ENCODE peak calls at places on chromosomes 3 and 15, in eight cellular contexts. Q is fibroblast of the conjunctiva; O is left ventricle myocardium inferior; T is activated CD8-positive, alpha-beta memory T cell treated with anti-CD3 and anti-CD28 coated beads, Interleukin-2, amount 50 U/mL, for 48 hours; G is activated T-helper 1 cell treated with anti-CD3 and anti-CD28 coated beads, Interleukin-2, amount 50 U/mL, for 16 hours; H is amniotic stem cell; M is Caki2; S is T47D. P is an unnamed sample.

GRCh38 chr3:184586871-184587270 is 25.3 kb downstream of the EPHB3 start:
- DNase-seq in M (no peak), O (no peak), S (no peak), Q (no peak), T (no peak), H (no peak), G (no peak), P (no peak)

GRCh38 chr15:101107101-101107500 is 144.7 kb downstream of the CHSY1 start:
- DNase-seq in T (no peak), G (no peak), O (no peak), M (no peak), H (no peak), Q (no peak), S (no peak), P (no peak)

GRCh38 chr3:45413172-45413765 is 24.9 kb downstream of the LARS2 start:
- DNase-seq in G (no peak), M (no peak), T (no peak), H (no peak), S (no peak), Q (no peak), O (no peak), P (peak)

GRCh38 chr3:50294089-50294488 is 1.9 kb upstream of the IFRD2 start:
- DNase-seq in Q (no peak), O (no peak), H (no peak), M (no peak), G (no peak), S (no peak), T (no peak), P (no peak)

GRCh38 chr3:146104068-146104467 is 56.9 kb downstream of the PLOD2 start:
- DNase-seq in S (no peak), M (no peak), T (no peak), G (no peak), O (no peak), Q (no peak), H (no peak), P (no peak)

GRCh38 chr3:18233987-18234716 is 191.0 kb downstream of the SATB1 start:
- DNase-seq in Q (no peak), M (no peak), G (no peak), O (no peak), S (no peak), H (no peak), T (no peak), P (no peak)

GRCh38 chr15:27273506-27273905 is 302.5 kb downstream of the GABRG3 start:
- DNase-seq in H (no peak), S (no peak), G (no peak), Q (no peak), O (no peak), T (no peak), M (no peak), P (no peak)

GRCh38 chr15:49521802-49522201 is 98.8 kb downstream of the FGF7 start:
- DNase-seq in T (no peak), Q (no peak), O (no peak), S (no peak), H (no peak), G (no peak), M (no peak), P (no peak)

GRCh38 chr3:130316164-130316563 is 29.3 kb upstream of the COL6A5 start:
- DNase-seq in O (no peak), Q (peak), H (no peak), M (no peak), T (no peak), S (no peak), G (no peak), P (no peak)

GRCh38 chr3:8909160-8909559 is 54.1 kb downstream of the RAD18 start:
- DNase-seq in M (no peak), T (no peak), G (no peak), Q (no peak), H (no peak), O (no peak), S (no peak), P (no peak)

GRCh38 chr3:183448369-183449128 is 20.1 kb upstream of the MCF2L2 start:
- DNase-seq in O (no peak), T (no peak), H (no peak), Q (no peak), G (no peak), S (no peak), M (no peak), P (no peak)

GRCh38 chr15:26771917-26772587 is 814 bp downstream of the GABRB3 start:
- DNase-seq in O (no peak), Q (no peak), S (no peak), G (no peak), H (no peak), T (no peak), M (no peak), P (no peak)

GRCh38 chr3:137035631-137036030 is 77.8 kb downstream of the IL20RB start:
- DNase-seq in M (no peak), O (no peak), Q (no peak), S (no peak), G (no peak), H (no peak), T (no peak), P (peak)

GRCh38 chr15:68365140-68365745 is 66.7 kb downstream of the ITGA11 start:
- DNase-seq in S (no peak), T (no peak), H (no peak), M (no peak), G (no peak), Q (no peak), O (peak), P (no peak)

GRCh38 chr3:152350139-152350538 is 81.4 kb downstream of the MBNL1 start:
- DNase-seq in Q (no peak), S (no peak), O (no peak), T (no peak), M (no peak), H (no peak), G (no peak), P (no peak)

GRCh38 chr3:7752005-7752404 is 749.6 kb upstream of the LMCD1 start:
- DNase-seq in T (no peak), H (no peak), O (no peak), S (no peak), G (no peak), M (no peak), Q (no peak), P (no peak)

GRCh38 chr3:37135561-37135960 is 38.8 kb downstream of the LRRFIP2 start:
- DNase-seq in T (no peak), Q (no peak), S (no peak), H (no peak), M (no peak), G (no peak), O (no peak), P (no peak)

GRCh38 chr3:36397856-36398255 is 17.6 kb downstream of the STAC start:
- DNase-seq in Q (no peak), H (no peak), O (no peak), S (no peak), M (no peak), T (no peak), G (no peak), P (no peak)

GRCh38 chr3:45665101-45665572 is 24.1 kb upstream of the SACM1L start:
- DNase-seq in O (no peak), G (peak), Q (no peak), H (no peak), S (no peak), M (peak), T (peak), P (no peak)

GRCh38 chr3:164604687-164605086 is 473.6 kb downstream of the SI start:
- DNase-seq in S (no peak), T (no peak), H (no peak), M (no peak), G (no peak), O (no peak), Q (no peak), P (no peak)

GRCh38 chr15:35166730-35167359 is 81.8 kb upstream of the NANOGP8 start:
- DNase-seq in H (no peak), M (no peak), O (no peak), T (no peak), G (no peak), S (no peak), Q (no peak), P (no peak)

GRCh38 chr3:38805765-38806386 is 10.1 kb downstream of the SCN10A start:
- DNase-seq in S (peak), H (peak), T (peak), O (no peak), G (no peak), M (peak), Q (peak), P (peak)

GRCh38 chr3:191809326-191809949 is 348.5 kb downstream of the PYDC2 start:
- DNase-seq in T (no peak), S (no peak), G (no peak), H (no peak), M (no peak), O (no peak), Q (no peak), P (no peak)

GRCh38 chr3:195540031-195540430 is 3.1 kb downstream of the PPP1R2 start:
- DNase-seq in G (no peak), M (no peak), S (no peak), O (no peak), H (no peak), Q (no peak), T (peak), P (no peak)

GRCh38 chr15:62494144-62494543 is 329.1 kb upstream of the C2CD4B start:
- DNase-seq in M (no peak), T (no peak), H (no peak), S (no peak), G (no peak), Q (no peak), O (no peak), P (no peak)

GRCh38 chr3:194439915-194440550 is 41.0 kb upstream of the GP5 start:
- DNase-seq in Q (no peak), M (no peak), S (no peak), T (no peak), H (no peak), O (no peak), G (no peak), P (no peak)

GRCh38 chr3:100629728-100630127 is 20.3 kb downstream of the ADGRG7 start:
- DNase-seq in S (no peak), M (no peak), T (no peak), G (no peak), O (no peak), Q (no peak), H (no peak), P (no peak)

GRCh38 chr3:120622870-120623718 is 27.0 kb downstream of the NDUFB4 start:
- DNase-seq in H (peak), T (no peak), M (peak), Q (no peak), G (no peak), S (no peak), O (no peak), P (no peak)

GRCh38 chr3:35639251-35640185 is at the start of gene ARPP21:
- DNase-seq in S (peak), M (peak), G (no peak), T (peak), O (no peak), H (no peak), Q (no peak), P (no peak)

GRCh38 chr3:9211155-9211950 is 38.1 kb downstream of the SRGAP3 start:
- DNase-seq in S (no peak), O (no peak), T (no peak), M (peak), G (no peak), Q (peak), H (no peak), P (peak)

GRCh38 chr3:53072653-53073552 is 27.0 kb upstream of the SFMBT1 start:
- DNase-seq in H (peak), G (peak), T (peak), M (peak), S (peak), Q (peak), O (peak), P (peak)

GRCh38 chr3:67090472-67090871 is 92.4 kb downstream of the KBTBD8 start:
- DNase-seq in T (no peak), S (no peak), Q (peak), H (peak), M (peak), O (no peak), G (no peak), P (peak)

GRCh38 chr3:64985072-64985471 is 297.3 kb upstream of the ADAMTS9 start:
- DNase-seq in M (no peak), H (no peak), T (no peak), G (no peak), Q (no peak), S (no peak), O (no peak), P (no peak)

GRCh38 chr3:195697582-195698324 is 23.0 kb upstream of the MUC20 start:
- DNase-seq in S (no peak), Q (peak), O (no peak), M (peak), H (no peak), G (no peak), T (no peak), P (peak)

GRCh38 chr3:13815088-13815683 is 64.7 kb downstream of the WNT7A start:
- DNase-seq in Q (no peak), M (no peak), S (no peak), H (no peak), T (no peak), O (no peak), G (no peak), P (no peak)

GRCh38 chr15:100464256-100464655 is 64.5 kb downstream of the CERS3 start:
- DNase-seq in G (no peak), T (no peak), S (no peak), O (no peak), M (no peak), Q (no peak), H (no peak), P (no peak)

GRCh38 chr3:188697127-188697526 is 474.6 kb upstream of the TPRG1 start:
- DNase-seq in O (no peak), T (no peak), Q (no peak), H (no peak), M (no peak), S (no peak), G (no peak), P (peak)

GRCh38 chr3:107956991-107957467 is 133.8 kb downstream of the CD47 start:
- DNase-seq in H (no peak), M (no peak), O (peak), G (no peak), S (no peak), Q (peak), T (no peak), P (peak)

P was measured in renal cortical epithelial cell.